ENCODE peak calls at places on chromosomes 4 and X, in four cellular contexts. R is astrocyte of the spinal cord; P is transverse colon; E is stimulated activated CD4-positive, alpha-beta T cell treated with anti-CD3 and anti-CD28 coated beads, TNF-alpha, amount 100 ng/mL, for 24 hours. S is an unnamed sample.

GRCh38 chr4:188956566-188956965 is 817.3 kb downstream of the TRIML1 start:
- DNase-seq in R (no peak), P (no peak), E (no peak), S (no peak)

GRCh38 chr4:32991663-32992062 is 2271.5 kb downstream of the PCDH7 start:
- DNase-seq in R (no peak), P (no peak), E (no peak), S (no peak)

GRCh38 chrX:108323751-108324150 is 114.5 kb downstream of the COL4A6 start:
- DNase-seq in R (no peak), P (no peak), E (no peak), S (no peak)

GRCh38 chr4:98481167-98481566 is 177.2 kb downstream of the TSPAN5 start:
- DNase-seq in R (no peak), P (no peak), E (no peak), S (no peak)

GRCh38 chr4:113397114-113397701 is 347.8 kb downstream of the ANK2 start:
- DNase-seq in R (peak), P (no peak), E (no peak), S (no peak)

GRCh38 chr4:95049838-95050237 is 292.1 kb downstream of the BMPR1B start:
- DNase-seq in R (peak), P (no peak), E (no peak), S (no peak)

GRCh38 chrX:154372612-154373022 is 1.8 kb downstream of the FLNA start:
- DNase-seq in R (peak), P (no peak), E (peak), S (no peak)

GRCh38 chrX:46588263-46588662 is 14.7 kb downstream of the CHST7 start:
- DNase-seq in R (peak), P (peak), E (peak), S (no peak)

GRCh38 chr4:26468977-26469376 is 21.3 kb downstream of the CCKAR start:
- DNase-seq in R (no peak), P (no peak), E (no peak), S (no peak)

GRCh38 chrX:106698693-106699092 is 27.8 kb upstream of the RNF128 start:
- DNase-seq in R (peak), P (no peak), E (no peak), S (no peak)

GRCh38 chr4:924107-925096 is 7.7 kb downstream of the GAK start:
- DNase-seq in R (peak), P (peak), E (peak), S (no peak)

GRCh38 chr4:188879598-188879997 is 740.4 kb downstream of the TRIML1 start:
- DNase-seq in R (no peak), P (no peak), E (no peak), S (no peak)

GRCh38 chr4:45931151-45931550 is 192.7 kb downstream of the GABRG1 start:
- DNase-seq in R (no peak), P (no peak), E (no peak), S (no peak)

GRCh38 chr4:8744083-8744805 is 127.4 kb downstream of the HMX1 start:
- DNase-seq in R (no peak), P (no peak), E (no peak), S (no peak)

GRCh38 chr4:173185832-173186545 is 17.4 kb downstream of the GALNT7 start:
- DNase-seq in R (no peak), P (no peak), E (no peak), S (no peak)

GRCh38 chrX:66015152-66015827 is 24.6 kb downstream of the VSIG4 start:
- DNase-seq in R (no peak), P (peak), E (no peak), S (no peak)